ENCODE peak calls at places on chromosomes 11 and 22, in four cellular contexts. W is RWPE1, X is mesothelial cell of epicardium, U is activated B cell treated with CpG ODN at 0.5 μM for 24 hours. O is an unnamed sample.

GRCh38 chr11:72621008-72621610 is 53.1 kb downstream of the PDE2A start:
- DNase-seq in W (no peak), X (no peak), U (no peak), O (no peak)

GRCh38 chr11:44950625-44951472 is at the start of gene TP53I11:
- DNase-seq in W (peak), X (peak), U (peak), O (peak)

GRCh38 chr11:114197799-114198500 is 98.2 kb upstream of the NNMT start:
- DNase-seq in W (peak), X (peak), U (no peak), O (no peak)

GRCh38 chr22:49260681-49261580 is 566.7 kb downstream of the BRD1 start:
- DNase-seq in W (no peak), X (no peak), U (no peak), O (no peak)

GRCh38 chr11:95937358-95937757 is 13.5 kb upstream of the MTMR2 start:
- DNase-seq in W (no peak), X (no peak), U (no peak), O (no peak)

GRCh38 chr11:18669211-18669593 is 29.4 kb upstream of the TMEM86A start:
- DNase-seq in W (no peak), X (no peak), U (no peak), O (no peak)

GRCh38 chr11:134725939-134726639 is 314.0 kb upstream of the B3GAT1 start:
- DNase-seq in W (peak), X (no peak), U (no peak), O (no peak)

GRCh38 chr22:21041937-21042336 is 3.8 kb upstream of the LRRC74B start:
- DNase-seq in W (no peak), X (no peak), U (no peak), O (no peak)

GRCh38 chr11:130940706-130941105 is 24.4 kb upstream of the SNX19 start:
- DNase-seq in W (no peak), X (no peak), U (no peak), O (no peak)

GRCh38 chr22:42074846-42075245 is 798 bp downstream of the PHETA2 start:
- DNase-seq in W (no peak), X (no peak), U (no peak), O (no peak)

GRCh38 chr22:31104869-31105268 is 2.5 kb downstream of the SELENOM start:
- DNase-seq in W (no peak), X (no peak), U (no peak), O (no peak)

GRCh38 chr11:76339217-76339616 is 41.7 kb downstream of the THAP12 start:
- DNase-seq in W (no peak), X (no peak), U (no peak), O (no peak)

GRCh38 chr11:86128914-86129313 is 60.0 kb upstream of the PICALM start:
- DNase-seq in W (no peak), X (no peak), U (no peak), O (no peak)

GRCh38 chr11:104380358-104380757 is 216.4 kb upstream of the PDGFD start:
- DNase-seq in W (no peak), X (no peak), U (no peak), O (no peak)

GRCh38 chr11:208177-208916 is 839 bp downstream of the RIC8A start:
- DNase-seq in W (peak), X (peak), U (peak), O (peak)

GRCh38 chr11:63837719-63838118 is 1.2 kb upstream of the MARK2 start:
- DNase-seq in W (no peak), X (no peak), U (no peak), O (no peak)

GRCh38 chr22:19756288-19757128 is 4.1 kb upstream of the TBX1 start:
- DNase-seq in W (peak), X (peak), U (no peak), O (peak)

GRCh38 chr11:104573431-104573830 is 324.8 kb downstream of the CASP12 start:
- DNase-seq in W (peak), X (no peak), U (no peak), O (no peak)

GRCh38 chr11:118211006-118211405 is 13.8 kb downstream of the JAML start:
- DNase-seq in W (no peak), X (no peak), U (no peak), O (no peak)

DNA sequence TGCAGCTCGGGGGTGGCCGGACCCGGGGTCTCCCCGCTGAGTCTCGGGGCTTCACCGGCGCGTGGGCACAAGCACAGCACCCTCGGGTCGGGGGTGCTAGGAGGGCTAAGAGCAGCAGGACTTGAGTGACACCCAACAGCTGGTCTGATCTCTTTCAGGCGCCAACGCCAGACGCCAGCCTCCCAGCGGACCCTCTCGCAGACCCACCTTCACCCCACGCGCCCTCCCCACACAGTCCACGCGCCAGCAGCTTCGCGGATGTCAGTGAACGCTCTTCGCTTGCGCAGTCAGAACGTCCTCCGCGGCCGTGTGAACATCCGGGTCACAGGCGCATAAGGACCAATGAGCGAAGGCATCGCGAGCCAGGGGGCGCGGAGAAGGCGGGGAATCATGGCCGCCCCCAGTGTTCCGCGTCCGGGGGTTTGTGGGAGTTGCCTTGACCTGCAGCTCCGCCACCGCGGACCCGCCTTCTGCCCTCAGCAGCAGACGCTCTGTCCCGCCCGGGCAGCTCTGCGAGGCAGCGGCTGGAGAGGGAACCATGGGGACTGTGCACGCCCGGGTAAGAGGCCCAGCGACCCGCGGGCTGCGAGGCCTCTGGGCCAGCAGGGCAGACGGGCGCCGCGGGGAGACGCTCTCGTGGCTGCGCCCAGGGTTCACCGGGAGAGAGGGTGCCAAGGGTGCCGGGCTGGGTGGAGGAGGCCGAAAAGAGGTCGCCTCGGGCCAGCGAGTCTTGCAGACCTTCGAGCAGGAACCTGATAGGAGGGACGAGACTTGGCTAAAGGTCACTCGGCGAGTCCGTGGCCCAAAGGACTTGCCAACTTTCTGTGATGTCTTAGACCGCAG is at the start of gene SAMM50:
- DNase-seq in W (peak), X (peak), U (peak), O (peak)
- TF ChIP-seq CTCF in W (peak), X (no peak), U (no peak), O (no peak)

GRCh38 chr11:12893787-12894672 is 115.1 kb upstream of the RASSF10 start:
- DNase-seq in W (peak), X (peak), U (no peak), O (peak)
- TF ChIP-seq CTCF in W (peak), X (peak), U (no peak), O (peak)

GRCh38 chr11:93694109-93694508 is 32.6 kb downstream of the CEP295 start:
- DNase-seq in W (no peak), X (no peak), U (no peak), O (no peak)
- TF ChIP-seq CTCF in W (no peak), X (no peak), U (no peak), O (no peak)

DNA sequence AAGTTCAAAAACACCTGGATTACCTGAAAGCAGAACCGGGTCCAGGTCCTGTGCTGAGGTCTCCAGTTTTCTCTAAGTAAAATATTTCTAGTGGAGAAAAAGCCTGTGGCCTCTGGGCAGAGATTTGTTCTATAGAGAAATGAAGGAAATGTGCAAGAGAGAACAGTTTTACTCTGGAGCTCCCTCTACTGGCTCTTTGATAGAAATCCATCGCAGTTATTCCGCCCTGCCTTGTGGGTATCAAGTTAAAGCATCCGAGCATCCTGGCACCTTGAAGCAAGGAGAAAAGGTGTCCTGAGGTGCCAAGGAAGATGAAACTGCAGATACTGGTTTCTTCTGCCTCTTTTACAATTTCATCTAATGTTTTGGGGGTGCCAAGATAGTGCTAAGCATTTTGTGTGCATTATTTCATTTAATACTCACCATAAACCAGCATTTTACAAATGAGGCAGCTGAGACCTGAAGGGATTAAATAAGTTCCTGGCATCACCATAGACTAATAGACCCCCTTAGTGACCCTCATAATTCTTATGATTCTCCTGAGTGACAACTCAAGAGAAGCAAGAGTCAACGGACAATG is 113.1 kb upstream of the HSD17B12 start:
- DNase-seq in W (peak), X (no peak), U (no peak), O (no peak)
- TF ChIP-seq CTCF in W (peak), X (peak), U (no peak), O (peak)

DNA sequence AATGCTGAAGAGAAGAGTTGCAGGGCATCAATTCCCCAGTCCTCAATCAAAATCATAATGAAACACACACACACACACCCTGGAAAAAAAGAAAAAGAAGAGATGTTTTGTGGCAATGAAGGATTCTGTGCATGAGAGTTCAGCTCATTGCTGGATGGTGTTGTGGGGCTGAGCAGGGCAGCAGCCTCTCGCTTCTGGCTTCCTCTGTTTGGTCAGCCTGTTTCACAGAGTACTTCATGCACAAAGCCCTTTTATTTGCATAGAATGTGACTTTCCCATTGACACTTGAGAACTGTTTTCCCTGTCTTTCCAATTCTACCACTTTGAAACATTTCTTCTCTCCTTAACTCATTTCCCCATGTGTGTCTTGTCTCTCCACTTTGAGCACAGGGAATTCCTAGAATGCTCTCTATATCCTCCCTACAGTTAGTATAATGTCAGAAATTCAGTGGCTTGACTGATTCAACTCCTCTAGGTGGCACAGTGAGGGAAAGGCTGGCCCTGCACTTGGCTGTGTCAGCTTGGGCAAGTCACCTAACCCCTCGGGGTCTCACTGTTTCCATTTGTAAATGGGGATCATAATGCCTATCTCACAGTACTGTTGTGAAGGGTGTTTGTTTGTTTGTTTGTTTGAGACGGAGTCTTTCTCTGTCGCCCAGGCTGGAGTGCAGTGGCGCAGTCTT is 25.4 kb upstream of the BSX start:
- DNase-seq in W (no peak), X (no peak), U (no peak), O (no peak)
- TF ChIP-seq CTCF in W (no peak), X (no peak), U (no peak), O (no peak)

O was measured in CD4-positive, alpha-beta T cell.